ENCODE peak calls at places on chromosomes 1 and 21, in seven cellular contexts. K is foreskin fibroblast, U is AG09309, W is breast epithelium, Q is BJ, R is neural progenitor cell, V is heart right ventricle. E is an unnamed sample.

GRCh38 chr1:62082456-62083363 is 111.9 kb upstream of the L1TD1 start:
- DNase-seq in K (peak; percentile 30), U (no peak), W (no peak), Q (no peak), R (peak; percentile 60), V (peak; percentile 15), E (peak; percentile 1)

GRCh38 chr1:76639181-76639580 is 228.1 kb upstream of the ST6GALNAC5 start:
- DNase-seq in K (no peak), U (no peak), W (no peak), Q (no peak), R (no peak), V (no peak), E (no peak)

GRCh38 chr1:206508130-206508884 is 976 bp downstream of the RASSF5 start:
- DNase-seq in K (no peak), U (no peak), W (no peak), Q (no peak), R (no peak), V (no peak), E (no peak)

GRCh38 chr1:199931666-199932377 is 95.7 kb upstream of the NR5A2 start:
- DNase-seq in K (no peak), U (no peak), W (no peak), Q (no peak), R (no peak), V (no peak), E (no peak)

GRCh38 chr1:193431265-193431977 is 245.0 kb upstream of the B3GALT2 start:
- DNase-seq in K (no peak), U (no peak), W (no peak), Q (no peak), R (no peak), V (no peak), E (no peak)

GRCh38 chr21:36321325-36322082 is 1.5 kb downstream of the MORC3 start:
- DNase-seq in K (no peak), U (no peak), W (no peak), Q (no peak), R (peak; percentile 68), V (no peak), E (no peak)

GRCh38 chr21:35088235-35088865 is 39.2 kb upstream of the RUNX1 start:
- DNase-seq in K (no peak), U (no peak), W (no peak), Q (no peak), R (no peak), V (no peak), E (no peak)

GRCh38 chr1:45493116-45493697 is 2.2 kb upstream of the TESK2 start:
- DNase-seq in K (no peak), U (no peak), W (no peak), Q (no peak), R (peak; percentile 66), V (no peak), E (no peak)

GRCh38 chr1:225441314-225442119 is 13.7 kb upstream of the LBR start:
- DNase-seq in K (no peak), U (no peak), W (no peak), Q (no peak), R (no peak), V (no peak), E (no peak)

GRCh38 chr1:50349242-50349565 is 74.0 kb downstream of the DMRTA2 start:
- DNase-seq in K (no peak), U (no peak), W (no peak), Q (no peak), R (no peak), V (no peak), E (no peak)

GRCh38 chr1:63064135-63064534 is 258.2 kb upstream of the FOXD3 start:
- DNase-seq in K (no peak), U (no peak), W (no peak), Q (no peak), R (no peak), V (no peak), E (no peak)

GRCh38 chr1:19903621-19904020 is 19.8 kb downstream of the PLA2G2E start:
- DNase-seq in K (no peak), U (no peak), W (no peak), Q (no peak), R (no peak), V (no peak), E (no peak)

GRCh38 chr1:94992161-94992560 is 65.3 kb upstream of the CNN3 start:
- DNase-seq in K (no peak), U (no peak), W (no peak), Q (no peak), R (no peak), V (no peak), E (no peak)

GRCh38 chr1:33735624-33736023 is 128.3 kb upstream of the HMGB4 start:
- DNase-seq in K (no peak), U (peak; percentile 18), W (no peak), Q (no peak), R (peak; percentile 9), V (no peak), E (no peak)

GRCh38 chr1:115838805-115839705 is 1.9 kb downstream of the NHLH2 start:
- DNase-seq in K (peak; percentile 12), U (no peak), W (no peak), Q (no peak), R (peak; percentile 67), V (peak; percentile 19), E (no peak)

GRCh38 chr21:45135122-45135521 is 60.7 kb downstream of the ADARB1 start:
- DNase-seq in K (no peak), U (no peak), W (no peak), Q (no peak), R (no peak), V (no peak), E (no peak)

GRCh38 chr1:85321237-85321964 is 45.0 kb upstream of the BCL10 start:
- DNase-seq in K (peak; percentile 80), U (no peak), W (no peak), Q (no peak), R (no peak), V (no peak), E (no peak)

GRCh38 chr1:28642056-28642846 is 616 bp downstream of the TAF12 start:
- DNase-seq in K (peak; percentile 10), U (no peak), W (no peak), Q (no peak), R (no peak), V (no peak), E (no peak)

GRCh38 chr1:8284167-8284566 is 33.7 kb upstream of the SLC45A1 start:
- DNase-seq in K (peak; percentile 30), U (no peak), W (no peak), Q (no peak), R (no peak), V (no peak), E (no peak)

GRCh38 chr1:119943216-119943615 is 46.9 kb upstream of the ADAM30 start:
- DNase-seq in K (no peak), U (no peak), W (no peak), Q (no peak), R (no peak), V (no peak), E (no peak)

DNA sequence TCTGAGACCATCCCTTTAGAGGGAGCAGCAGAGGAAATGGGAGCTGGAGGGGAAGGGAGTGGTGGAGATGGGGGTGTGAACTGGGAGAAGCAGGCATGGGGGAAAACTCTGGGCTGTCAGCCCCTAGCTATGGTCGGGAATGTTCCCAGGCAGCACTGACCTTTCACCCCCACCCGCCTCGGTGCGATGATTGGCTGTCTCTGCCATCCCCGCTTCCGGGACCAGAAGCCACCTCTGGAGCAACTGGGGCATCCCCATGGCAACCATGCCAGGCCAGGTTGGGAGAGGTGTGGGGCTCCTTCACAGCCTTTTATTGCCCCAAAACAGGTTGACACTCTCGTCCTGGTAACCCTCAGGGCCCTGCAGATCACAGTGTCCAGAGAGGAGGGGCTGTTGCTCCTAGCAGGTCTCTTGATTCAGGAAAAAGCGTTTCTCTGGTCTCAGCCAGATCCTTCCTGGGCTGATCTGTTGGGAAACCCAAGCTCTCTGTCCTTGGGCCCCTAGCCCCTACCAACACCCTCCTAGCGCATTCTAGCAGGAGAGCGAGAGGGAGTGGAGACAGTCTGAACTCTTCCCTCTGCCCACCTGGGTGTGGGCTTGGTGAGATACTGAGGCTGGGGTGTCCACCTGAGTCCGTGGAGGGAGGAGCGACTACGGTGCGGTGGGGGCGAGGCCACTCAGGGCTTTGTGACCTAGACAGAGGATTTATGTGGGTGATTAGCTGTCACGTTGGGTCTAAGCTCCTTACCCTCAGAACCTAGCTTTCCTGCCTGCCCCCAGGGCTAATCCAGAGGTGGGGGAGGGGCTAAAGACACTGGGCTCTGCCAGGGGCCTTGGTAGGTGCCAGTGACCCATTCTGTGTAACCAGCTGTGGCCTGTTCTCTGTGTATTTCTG is 12.2 kb upstream of the SLC6A9 start:
- DNase-seq in K (no peak), U (no peak), W (no peak), Q (no peak), R (peak; percentile 43), V (no peak), E (no peak)
- H3K4me3 ChIP-seq in K (no peak overlapping the region), U (no peak overlapping the region), W (no peak overlapping the region), Q (no peak overlapping the region), R (no peak overlapping the region), V (no peak overlapping the region), E (no peak overlapping the region)

GRCh38 chr1:181583598-181583997 is 100.3 kb downstream of the CACNA1E start:
- DNase-seq in K (no peak), U (no peak), W (no peak), Q (no peak), R (peak; percentile 23), V (no peak), E (no peak)
- TF ChIP-seq CTCF in K (no peak), U (no peak), W (no peak), Q (no peak), R (peak; percentile 49), V (no peak), E (peak; percentile 55)

GRCh38 chr1:18643154-18644012 is 12.7 kb downstream of the PAX7 start:
- DNase-seq in K (no peak), U (no peak), W (no peak), Q (no peak), R (peak; percentile 93), V (no peak), E (no peak)
- H3K4me3 ChIP-seq in K (no peak overlapping the region), U (no peak overlapping the region), W (no peak overlapping the region), Q (no peak overlapping the region), R (peak overlapping the region; percentile 31), V (no peak overlapping the region), E (no peak overlapping the region)

GRCh38 chr1:46689897-46690296 is 18.2 kb downstream of the TEX38 start:
- DNase-seq in K (no peak), U (no peak), W (no peak), Q (no peak), R (no peak), V (no peak), E (no peak)

GRCh38 chr1:46692806-46693770 is 21.4 kb downstream of the TEX38 start:
- DNase-seq in K (no peak), U (no peak), W (no peak), Q (no peak), R (no peak), V (no peak), E (no peak)

GRCh38 chr1:46690931-46691411 is 19.3 kb downstream of the TEX38 start:
- DNase-seq in K (no peak), U (no peak), W (no peak), Q (no peak), R (peak; percentile 7), V (no peak), E (no peak)

GRCh38 chr1:46689326-46689725 is 17.7 kb downstream of the TEX38 start:
- DNase-seq in K (no peak), U (no peak), W (no peak), Q (no peak), R (peak; percentile 20), V (no peak), E (no peak)

GRCh38 chr1:46691997-46692790 is 20.5 kb downstream of the TEX38 start:
- DNase-seq in K (no peak), U (no peak), W (no peak), Q (no peak), R (no peak), V (peak; percentile 33), E (no peak)
- TF ChIP-seq CTCF in K (peak; percentile 6), U (peak; percentile 22), W (no peak), Q (peak; percentile 28), R (peak; percentile 14), V (no peak), E (peak; percentile 25)

E was measured in epithelial cell of proximal tubule.